ENCODE peak calls at places on chromosome 9, in nine cellular contexts. D is iPS DF 6.9; X is CD8-positive, alpha-beta T cell; V is fibroblast of villous mesenchyme; U is SK-N-SH; M is AG09309; H is PC-3; K is A549; A is colonic mucosa. N is an unnamed sample.

GRCh38 chr9:72903103-72903502 is 49.8 kb downstream of the ALDH1A1 start:
- DNase-seq in X (no peak), D (no peak), V (no peak), A (no peak), U (no peak), K (no peak), M (no peak), H (no peak), N (no peak)

GRCh38 chr9:109843651-109844050 is 63.7 kb downstream of the PALM2AKAP2 start:
- DNase-seq in K (no peak), A (no peak), D (no peak), X (no peak), M (no peak), U (no peak), V (no peak), H (no peak), N (no peak)

GRCh38 chr9:94717656-94718225 is 8.8 kb upstream of the AOPEP start:
- DNase-seq in K (no peak), H (peak; percentile 81), M (no peak), V (peak; percentile 20), X (no peak), A (no peak), U (no peak), D (no peak), N (no peak)

GRCh38 chr9:135864447-135865049 is 42.8 kb downstream of the CAMSAP1 start:
- DNase-seq in M (no peak), V (peak; percentile 50), X (peak; percentile 80), H (peak; percentile 60), A (peak; percentile 58), K (peak; percentile 66), U (peak; percentile 76), D (no peak), N (no peak)

GRCh38 chr9:15268796-15269195 is 38.2 kb downstream of the TTC39B start:
- DNase-seq in M (no peak), X (no peak), D (no peak), A (no peak), K (no peak), H (no peak), V (no peak), U (no peak), N (no peak)

GRCh38 chr9:113499876-113500497 is 36.5 kb downstream of the RGS3 start:
- DNase-seq in D (no peak), H (no peak), K (no peak), X (no peak), V (no peak), A (no peak), U (no peak), M (no peak), N (no peak)

GRCh38 chr9:108953983-108954574 is 19.9 kb downstream of the ABITRAM start:
- DNase-seq in A (no peak), U (peak; percentile 40), K (peak; percentile 43), M (peak; percentile 29), X (no peak), D (no peak), H (peak; percentile 67), V (peak; percentile 73), N (no peak)

GRCh38 chr9:89078860-89079259 is 87.6 kb downstream of the S1PR3 start:
- DNase-seq in K (no peak), D (no peak), U (no peak), M (peak; percentile 31), X (no peak), H (peak; percentile 5), A (no peak), V (peak; percentile 35), N (peak; percentile 7)

GRCh38 chr9:720239-720881 is 121.1 kb upstream of the DMRT1 start:
- DNase-seq in X (no peak), U (no peak), A (no peak), H (no peak), M (no peak), K (no peak), V (no peak), D (no peak), N (no peak)

GRCh38 chr9:75429531-75430454 is 341.5 kb downstream of the OSTF1 start:
- DNase-seq in V (no peak), H (no peak), K (no peak), M (no peak), U (no peak), D (no peak), X (no peak), A (no peak), N (no peak)

GRCh38 chr9:83715221-83715620 is 7.5 kb upstream of the UBQLN1 start:
- DNase-seq in V (peak; percentile 32), H (no peak), U (no peak), A (no peak), X (no peak), K (no peak), M (no peak), D (no peak), N (no peak)

GRCh38 chr9:92147030-92147853 is 32.0 kb upstream of the SPTLC1 start:
- DNase-seq in V (peak; percentile 95), H (peak; percentile 70), A (no peak), M (peak; percentile 62), K (peak; percentile 51), X (no peak), D (no peak), U (no peak), N (peak; percentile 81)
- H3K4me3 ChIP-seq in V (peak overlapping the region; percentile 9), H (peak overlapping the region; percentile 53), A (no peak overlapping the region), M (no peak overlapping the region), K (no peak overlapping the region), X (no peak overlapping the region), D (no peak overlapping the region), U (no peak overlapping the region), N (no peak overlapping the region)

DNA sequence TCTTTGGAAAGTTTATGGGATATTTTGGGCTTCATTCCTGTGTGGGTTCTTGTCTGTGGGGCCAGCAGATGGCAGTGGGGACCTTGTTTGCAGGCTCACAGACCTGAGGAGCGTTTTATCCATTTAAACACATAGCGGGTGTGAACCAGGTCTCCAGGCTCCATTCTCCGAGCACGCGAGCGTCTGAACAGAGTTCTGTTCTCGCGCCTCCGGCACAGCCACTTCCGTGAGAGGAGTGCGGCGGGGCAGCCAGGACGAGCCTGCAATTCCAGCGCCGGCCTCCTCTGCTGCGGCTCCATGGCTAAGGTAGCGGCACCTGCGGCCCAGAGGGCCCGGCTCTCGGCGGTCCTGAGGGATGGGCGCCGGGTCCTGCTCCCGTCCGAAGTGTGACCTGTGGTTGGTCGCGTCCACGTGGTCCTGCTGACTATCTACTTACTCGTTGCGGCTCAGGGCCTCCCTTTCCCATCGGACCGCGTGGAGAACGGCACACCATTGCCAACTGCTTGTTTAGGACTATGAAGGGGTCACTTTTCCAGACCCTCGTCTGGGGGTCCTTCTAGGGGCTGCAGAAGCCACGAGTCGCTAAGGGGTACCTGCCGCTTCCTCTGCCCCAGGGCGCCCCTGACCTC is 7.3 kb downstream of the NRARP start:
- DNase-seq in M (no peak), A (peak; percentile 28), D (no peak), U (peak; percentile 67), K (no peak), X (no peak), H (peak; percentile 8), V (peak; percentile 43), N (no peak)
- H3K4me3 ChIP-seq in M (no peak overlapping the region), A (peak overlapping the region; percentile 41), D (no peak overlapping the region), U (peak overlapping the region; percentile 52), K (peak overlapping the region; percentile 88), X (peak overlapping the region; percentile 48), H (no peak overlapping the region), V (no peak overlapping the region), N (no peak overlapping the region)

GRCh38 chr9:106875548-106875947 is 12.6 kb downstream of the ZNF462 start:
- DNase-seq in H (peak; percentile 38), V (no peak), M (no peak), K (no peak), X (no peak), A (no peak), U (no peak), D (no peak), N (no peak)

GRCh38 chr9:106874657-106875056 is 11.7 kb downstream of the ZNF462 start:
- DNase-seq in D (no peak), K (no peak), U (no peak), H (no peak), A (no peak), M (no peak), X (no peak), V (no peak), N (no peak)

GRCh38 chr9:106878081-106878837 is 15.3 kb downstream of the ZNF462 start:
- DNase-seq in D (no peak), M (no peak), H (no peak), A (no peak), X (no peak), V (no peak), K (no peak), U (peak; percentile 27), N (no peak)

GRCh38 chr9:106878943-106879916 is 16.3 kb downstream of the ZNF462 start:
- DNase-seq in M (peak; percentile 72), X (no peak), V (peak; percentile 98), U (peak; percentile 61), D (no peak), K (no peak), H (peak; percentile 35), A (peak; percentile 67), N (peak; percentile 96)

DNA sequence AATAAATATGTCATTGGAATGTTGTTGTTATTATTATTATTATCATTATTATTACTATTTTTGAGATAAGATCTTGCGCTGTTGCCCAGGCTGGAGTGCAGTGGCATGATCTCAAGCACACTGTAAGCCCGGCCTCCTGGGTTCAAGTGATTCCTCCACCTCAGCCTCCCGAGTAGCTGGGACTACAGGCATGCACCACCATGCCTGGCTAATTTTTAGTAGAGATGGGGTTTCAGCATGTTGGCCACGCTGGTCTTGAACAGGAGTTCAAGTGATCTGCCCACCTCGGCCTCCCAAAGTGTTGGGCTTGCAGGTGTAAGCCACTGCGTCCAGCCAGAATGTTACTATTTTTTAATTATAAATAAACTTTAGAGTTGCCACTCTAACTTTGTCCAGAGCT is 14.4 kb downstream of the ZNF462 start:
- DNase-seq in H (no peak), X (no peak), K (no peak), D (no peak), M (no peak), A (no peak), V (no peak), U (no peak), N (no peak)
- H3K4me3 ChIP-seq in H (no peak overlapping the region), X (no peak overlapping the region), K (no peak overlapping the region), D (no peak overlapping the region), M (no peak overlapping the region), A (no peak overlapping the region), V (no peak overlapping the region), U (no peak overlapping the region), N (no peak overlapping the region)

GRCh38 chr9:129496187-129497063 is 124.5 kb downstream of the C9orf50 start:
- DNase-seq in V (peak; percentile 96), D (peak; percentile 72), A (peak; percentile 93), X (peak; percentile 82), U (peak; percentile 89), H (peak; percentile 81), M (no peak), K (peak; percentile 86), N (peak; percentile 86)

GRCh38 chr9:129497837-129498450 is 123.0 kb downstream of the C9orf50 start:
- DNase-seq in X (no peak), M (no peak), A (no peak), K (no peak), H (no peak), D (no peak), V (no peak), U (no peak), N (no peak)

GRCh38 chr9:129498451-129499376 is 122.2 kb downstream of the C9orf50 start:
- DNase-seq in D (no peak), H (no peak), X (no peak), A (no peak), V (no peak), M (no peak), U (no peak), K (no peak), N (no peak)

GRCh38 chr9:129495422-129496186 is 125.3 kb downstream of the C9orf50 start:
- DNase-seq in H (peak; percentile 75), V (peak; percentile 91), A (peak; percentile 96), K (peak; percentile 95), X (peak; percentile 82), U (peak; percentile 98), D (peak; percentile 85), M (no peak), N (no peak)

GRCh38 chr9:129497064-129497836 is 123.7 kb downstream of the C9orf50 start:
- DNase-seq in H (no peak), U (peak; percentile 87), A (peak; percentile 24), V (no peak), D (no peak), K (no peak), M (no peak), X (no peak), N (no peak)
- H3K4me3 ChIP-seq in H (peak overlapping the region; percentile 70), U (peak overlapping the region; percentile 52), A (peak overlapping the region; percentile 53), V (peak overlapping the region; percentile 70), D (peak overlapping the region; percentile 45), K (peak overlapping the region; percentile 63), M (peak overlapping the region; percentile 73), X (no peak overlapping the region), N (peak overlapping the region; percentile 61)